ENCODE peak calls at places on chromosome 18, in six cellular contexts. E, U, P, W, S and C are unnamed samples. For H3K27me3, the result is how much of the 10 kb centered on the place peaks cover.

GRCh38 chr18:26648509-26649192 is 100.3 kb upstream of the KCTD1 start:
- DNase-seq in E (no peak), U (no peak), P (no peak), W (no peak), S (no peak), C (no peak)

GRCh38 chr18:41940506-41941215 is 14.4 kb upstream of the PIK3C3 start:
- DNase-seq in E (no peak), U (no peak), P (no peak), W (no peak), S (no peak), C (no peak)

GRCh38 chr18:906416-907170 is 1.9 kb downstream of the ADCYAP1 start:
- DNase-seq in E (no peak), U (no peak), P (peak), W (no peak), S (no peak), C (no peak)

GRCh38 chr18:36518839-36519238 is 221.3 kb downstream of the FHOD3 start:
- DNase-seq in E (no peak), U (no peak), P (no peak), W (no peak), S (no peak), C (no peak)

GRCh38 chr18:21391074-21391673 is 149.1 kb downstream of the GREB1L start:
- DNase-seq in E (no peak), U (no peak), P (no peak), W (no peak), S (no peak), C (no peak)

GRCh38 chr18:22152093-22152492 is 17.3 kb upstream of the GATA6 start:
- DNase-seq in E (no peak), U (no peak), P (no peak), W (no peak), S (no peak), C (no peak)

GRCh38 chr18:27704721-27705361 is 472.1 kb downstream of the CDH2 start:
- DNase-seq in E (no peak), U (no peak), P (no peak), W (no peak), S (no peak), C (no peak)

GRCh38 chr18:45449761-45450227 is 165.5 kb upstream of the SLC14A2 start:
- DNase-seq in E (peak), U (no peak), P (no peak), W (no peak), S (no peak), C (no peak)

GRCh38 chr18:32454667-32455066 is 16.0 kb downstream of the GAREM1 start:
- DNase-seq in E (no peak), U (no peak), P (no peak), W (no peak), S (no peak), C (no peak)

GRCh38 chr18:2970762-2971659 is 41.9 kb downstream of the LPIN2 start:
- DNase-seq in E (no peak), U (peak), P (no peak), W (no peak), S (no peak), C (peak)

GRCh38 chr18:30271716-30272115 is 770.8 kb downstream of the DSC3 start:
- DNase-seq in E (no peak), U (no peak), P (no peak), W (no peak), S (no peak), C (no peak)

GRCh38 chr18:79478484-79479113 is 82.9 kb downstream of the NFATC1 start:
- DNase-seq in E (no peak), U (no peak), P (no peak), W (no peak), S (no peak), C (no peak)

GRCh38 chr18:53070706-53071105 is 730.7 kb downstream of the DCC start:
- DNase-seq in E (no peak), U (no peak), P (no peak), W (no peak), S (no peak), C (no peak)

GRCh38 chr18:79283341-79283879 is 112.3 kb upstream of the NFATC1 start:
- DNase-seq in E (no peak), U (no peak), P (no peak), W (no peak), S (no peak), C (no peak)

GRCh38 chr18:37997695-37998094 is 432.1 kb upstream of the CELF4 start:
- DNase-seq in E (no peak), U (no peak), P (no peak), W (no peak), S (no peak), C (no peak)

GRCh38 chr18:75226956-75227316 is 16.3 kb downstream of the TSHZ1 start:
- DNase-seq in E (no peak), U (no peak), P (no peak), W (no peak), S (no peak), C (no peak)

GRCh38 chr18:57974585-57974984 is 69.4 kb upstream of the NEDD4L start:
- DNase-seq in E (no peak), U (no peak), P (no peak), W (peak), S (no peak), C (no peak)

GRCh38 chr18:49486617-49486958 is 446 bp downstream of the C18orf32 start:
- DNase-seq in E (no peak), U (no peak), P (no peak), W (no peak), S (no peak), C (no peak)

GRCh38 chr18:75784413-75784812 is 356.9 kb upstream of the SMIM21 start:
- DNase-seq in E (no peak), U (no peak), P (no peak), W (no peak), S (no peak), C (no peak)

GRCh38 chr18:75293591-75293990 is 83.0 kb downstream of the TSHZ1 start:
- DNase-seq in E (no peak), U (no peak), P (no peak), W (no peak), S (no peak), C (no peak)

GRCh38 chr18:47881752-47882455 is 48.6 kb downstream of the SMAD2 start:
- DNase-seq in E (no peak), U (no peak), P (no peak), W (peak), S (no peak), C (no peak)

GRCh38 chr18:75654928-75655745 is 227.6 kb upstream of the SMIM21 start:
- DNase-seq in E (no peak), U (no peak), P (peak), W (no peak), S (no peak), C (no peak)

GRCh38 chr18:26963292-26963691 is 97.8 kb upstream of the AQP4 start:
- DNase-seq in E (no peak), U (no peak), P (no peak), W (no peak), S (no peak), C (no peak)

GRCh38 chr18:77366067-77366724 is 116.5 kb downstream of the GALR1 start:
- DNase-seq in E (no peak), U (no peak), P (no peak), W (no peak), S (no peak), C (no peak)

GRCh38 chr18:38551881-38552280 is 986.3 kb upstream of the CELF4 start:
- DNase-seq in E (no peak), U (no peak), P (no peak), W (no peak), S (no peak), C (no peak)

GRCh38 chr18:77366725-77367641 is 117.3 kb downstream of the GALR1 start:
- DNase-seq in E (no peak), U (no peak), P (no peak), W (peak), S (no peak), C (no peak)

GRCh38 chr18:60975419-60975818 is 357.8 kb upstream of the CDH20 start:
- DNase-seq in E (no peak), U (no peak), P (no peak), W (no peak), S (no peak), C (no peak)

GRCh38 chr18:50117876-50118275 is 77.1 kb downstream of the MYO5B start:
- DNase-seq in E (no peak), U (no peak), P (no peak), W (no peak), S (no peak), C (no peak)

GRCh38 chr18:8711736-8712135 is 6.4 kb downstream of the MTCL1 start:
- DNase-seq in E (no peak), U (no peak), P (no peak), W (no peak), S (no peak), C (no peak)

DNA sequence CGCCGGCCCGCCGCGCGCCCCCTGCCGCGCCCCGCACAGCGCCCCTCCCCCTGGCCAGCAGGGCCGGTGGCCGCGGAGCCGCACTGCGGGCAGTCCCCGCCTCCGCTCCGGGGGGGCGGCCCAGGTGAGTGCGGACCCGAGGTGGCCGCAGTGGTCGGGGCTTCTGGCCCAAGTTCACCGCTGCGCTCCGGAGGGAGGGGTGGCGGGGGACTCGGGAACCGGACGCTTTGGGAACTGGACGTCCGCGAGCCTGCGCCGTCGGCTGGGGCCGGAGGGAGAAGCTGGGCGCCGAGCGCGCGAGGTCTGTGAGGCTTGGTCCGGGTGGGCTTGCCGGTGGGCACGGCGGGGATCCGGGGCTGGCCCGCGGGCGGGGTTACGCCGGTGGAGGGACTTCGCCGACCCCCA is 587 bp upstream of the LDLRAD4 start:
- DNase-seq in E (no peak), U (no peak), P (no peak), W (no peak), S (no peak), C (no peak)
- H3K27me3 ChIP-seq in E (under half), U (under half), P (under half), W (under half), S (under half), C (under half)

DNA sequence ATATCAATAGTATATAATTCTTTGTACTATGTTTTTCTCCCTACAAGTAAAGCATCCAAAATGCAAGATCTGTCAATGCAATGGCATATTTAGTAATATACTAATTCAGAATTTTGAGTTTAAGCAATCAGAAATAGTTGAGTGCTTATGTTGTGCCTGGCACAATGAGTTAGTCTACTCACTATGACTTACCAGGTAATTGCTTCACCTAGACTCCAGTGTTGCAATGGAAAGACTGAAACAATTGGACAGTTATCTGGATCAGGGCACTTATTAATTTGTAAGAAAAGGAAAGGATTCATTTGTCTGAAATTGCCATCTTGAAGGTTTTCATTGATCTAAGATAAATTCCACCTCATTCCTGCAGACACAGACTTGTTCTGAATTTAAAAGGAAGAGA is 97.6 kb upstream of the TCF4 start:
- DNase-seq in E (no peak), U (no peak), P (no peak), W (no peak), S (no peak), C (no peak)
- H3K27me3 ChIP-seq in E (under half), U (under half), P (under half), W (under half), S (under half), C (under half)

GRCh38 chr18:62323483-62324354 is 1.4 kb upstream of the TNFRSF11A start:
- DNase-seq in E (no peak), U (no peak), P (peak), W (no peak), S (no peak), C (no peak)
- H3K27me3 ChIP-seq in E (half or more), U (under half), P (under half), W (under half), S (under half), C (half or more)

DNA sequence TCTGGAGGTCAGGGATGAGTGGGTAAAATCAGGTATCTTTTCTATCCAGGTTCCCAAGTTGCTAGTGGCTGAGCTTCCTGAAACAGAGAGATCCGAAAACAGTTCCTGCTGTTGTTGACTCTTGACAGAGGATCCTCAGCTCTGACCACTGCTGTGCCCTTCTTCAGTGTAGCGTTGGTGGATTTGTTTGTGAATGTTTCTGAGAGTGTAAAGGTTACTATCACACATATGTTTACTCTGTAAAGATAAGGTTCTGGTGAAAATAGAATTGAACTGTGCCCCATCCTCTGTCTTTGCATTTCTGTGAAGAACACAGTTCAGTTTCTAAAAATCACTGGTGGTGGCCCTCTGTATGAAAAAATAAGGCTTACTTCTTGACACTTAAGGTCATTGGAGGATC is 119.8 kb downstream of the LDLRAD4 start:
- DNase-seq in E (no peak), U (no peak), P (no peak), W (peak), S (no peak), C (no peak)
- H3K27me3 ChIP-seq in E (under half), U (under half), P (under half), W (under half), S (under half), C (under half)

GRCh38 chr18:23690505-23691068 is 1.3 kb downstream of the LAMA3 start:
- DNase-seq in E (no peak), U (no peak), P (peak), W (no peak), S (no peak), C (no peak)

GRCh38 chr18:23689616-23690504 is 607 bp downstream of the LAMA3 start:
- DNase-seq in E (peak), U (peak), P (peak), W (no peak), S (no peak), C (no peak)

GRCh38 chr18:23688528-23688927 is 725 bp upstream of the LAMA3 start:
- DNase-seq in E (no peak), U (no peak), P (peak), W (no peak), S (no peak), C (no peak)

GRCh38 chr18:23684515-23685197 is 4.6 kb upstream of the LAMA3 start:
- DNase-seq in E (no peak), U (no peak), P (no peak), W (peak), S (no peak), C (no peak)

GRCh38 chr18:23689031-23689615 is at the start of gene LAMA3:
- DNase-seq in E (peak), U (peak), P (no peak), W (no peak), S (peak), C (peak)
- H3K27me3 ChIP-seq in E (under half), U (under half), P (under half), W (under half), S (under half), C (under half)

GRCh38 chr18:43590182-43590903 is 313.1 kb upstream of the SYT4 start:
- DNase-seq in E (peak), U (no peak), P (no peak), W (no peak), S (no peak), C (no peak)

GRCh38 chr18:43589611-43590151 is 312.4 kb upstream of the SYT4 start:
- DNase-seq in E (no peak), U (no peak), P (no peak), W (no peak), S (no peak), C (no peak)

GRCh38 chr18:43587538-43588153 is 310.4 kb upstream of the SYT4 start:
- DNase-seq in E (no peak), U (no peak), P (peak), W (peak), S (no peak), C (peak)

GRCh38 chr18:43592268-43592667 is 315.0 kb upstream of the SYT4 start:
- DNase-seq in E (no peak), U (no peak), P (no peak), W (no peak), S (no peak), C (no peak)

GRCh38 chr18:43588838-43589237 is 311.5 kb upstream of the SYT4 start:
- DNase-seq in E (no peak), U (no peak), P (no peak), W (no peak), S (no peak), C (no peak)
- H3K27me3 ChIP-seq in E (under half), U (under half), P (under half), W (under half), S (under half), C (under half)

DNA sequence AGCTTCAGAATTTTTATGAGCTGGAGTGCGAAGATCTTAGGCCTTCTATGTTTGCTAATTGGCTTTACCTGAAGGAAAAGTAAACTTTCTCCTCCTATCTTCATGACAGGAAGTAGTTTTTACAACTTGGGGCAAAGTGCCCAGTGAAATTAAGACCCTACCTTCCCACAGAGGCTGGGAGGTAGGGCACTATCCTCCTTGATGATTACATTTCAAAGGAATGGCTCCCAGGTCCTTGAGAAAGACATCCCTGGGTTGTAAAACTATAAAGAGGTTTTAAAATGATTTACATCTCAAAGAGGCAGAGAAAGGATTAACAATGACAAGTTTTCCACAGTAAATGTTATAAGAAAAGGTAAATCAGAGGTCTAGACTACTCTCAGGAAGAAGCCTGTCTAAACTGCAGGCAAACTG is 155.8 kb downstream of the CDH7 start:
- DNase-seq in E (no peak), U (no peak), P (no peak), W (no peak), S (no peak), C (no peak)
- H3K27me3 ChIP-seq in E (under half), U (under half), P (half or more), W (under half), S (under half), C (under half)

GRCh38 chr18:5021558-5021957 is 175.5 kb downstream of the AKAIN1 start:
- DNase-seq in E (no peak), U (no peak), P (no peak), W (no peak), S (no peak), C (no peak)
- H3K27me3 ChIP-seq in E (under half), U (under half), P (under half), W (under half), S (under half), C (under half)

GRCh38 chr18:11167778-11168177 is 18.4 kb upstream of the PIEZO2 start:
- DNase-seq in E (no peak), U (no peak), P (no peak), W (no peak), S (no peak), C (no peak)

GRCh38 chr18:11162889-11163288 is 13.5 kb upstream of the PIEZO2 start:
- DNase-seq in E (no peak), U (no peak), P (no peak), W (no peak), S (no peak), C (no peak)

GRCh38 chr18:11163668-11164067 is 14.3 kb upstream of the PIEZO2 start:
- DNase-seq in E (no peak), U (no peak), P (peak), W (no peak), S (no peak), C (peak)

GRCh38 chr18:11165952-11166351 is 16.6 kb upstream of the PIEZO2 start:
- DNase-seq in E (no peak), U (no peak), P (no peak), W (no peak), S (no peak), C (no peak)

GRCh38 chr18:11165138-11165537 is 15.8 kb upstream of the PIEZO2 start:
- DNase-seq in E (no peak), U (no peak), P (no peak), W (no peak), S (no peak), C (no peak)
- H3K27me3 ChIP-seq in E (under half), U (under half), P (under half), W (under half), S (under half), C (under half)